ENCODE peak calls at places on chromosome 11, in five cellular contexts. C, E, M, O and I are unnamed samples.

GRCh38 chr11:121418625-121419114 is 33.4 kb upstream of the SORL1 start:
- DNase-seq in M (no peak), E (peak), C (no peak), O (no peak), I (no peak)

GRCh38 chr11:66559141-66559861 is 9.1 kb downstream of the CTSF start:
- DNase-seq in O (no peak), E (no peak), C (no peak), M (no peak), I (no peak)

GRCh38 chr11:66557733-66558326 is 10.6 kb downstream of the CTSF start:
- DNase-seq in E (no peak), M (no peak), C (no peak), O (no peak), I (no peak)

GRCh38 chr11:128473631-128474030 is 113.7 kb downstream of the ETS1 start:
- DNase-seq in C (no peak), O (no peak), E (no peak), M (no peak), I (no peak)

GRCh38 chr11:73342633-73343032 is 33.6 kb upstream of the RELT start:
- DNase-seq in E (no peak), O (no peak), M (no peak), C (no peak), I (no peak)

GRCh38 chr11:1854132-1854948 is 1.5 kb downstream of the LSP1 start:
- DNase-seq in E (no peak), O (no peak), C (no peak), M (no peak), I (no peak)

GRCh38 chr11:66408488-66409214 is 12.2 kb upstream of the NPAS4 start:
- DNase-seq in C (peak), E (peak), M (peak), O (peak), I (peak)

GRCh38 chr11:31421840-31422239 is 52.2 kb downstream of the DNAJC24 start:
- DNase-seq in M (no peak), O (no peak), E (no peak), C (no peak), I (no peak)

GRCh38 chr11:65900125-65900898 is at the start of gene FOSL1:
- DNase-seq in E (peak), M (peak), C (no peak), O (peak), I (peak)

GRCh38 chr11:116600930-116601329 is 171.9 kb downstream of the BUD13 start:
- DNase-seq in E (peak), M (no peak), C (no peak), O (no peak), I (peak)

GRCh38 chr11:82270870-82271269 is 462.8 kb downstream of the FAM181B start:
- DNase-seq in C (no peak), O (no peak), M (no peak), E (no peak), I (no peak)

GRCh38 chr11:94658386-94658785 is 91.2 kb downstream of the PIWIL4 start:
- DNase-seq in C (no peak), E (no peak), M (no peak), O (no peak), I (no peak)

GRCh38 chr11:34721646-34722045 is 100.8 kb downstream of the EHF start:
- DNase-seq in E (no peak), M (no peak), O (no peak), C (no peak), I (no peak)

GRCh38 chr11:28083118-28083517 is 24.8 kb downstream of the KIF18A start:
- DNase-seq in C (no peak), O (no peak), E (no peak), M (no peak), I (no peak)

GRCh38 chr11:134949121-134949591 is 537.1 kb upstream of the B3GAT1 start:
- DNase-seq in C (peak), O (no peak), M (peak), E (no peak), I (no peak)

GRCh38 chr11:117905524-117905923 is 23.7 kb downstream of the TMPRSS13 start:
- DNase-seq in M (no peak), O (no peak), C (no peak), E (no peak), I (no peak)

GRCh38 chr11:83034673-83035014 is 37.1 kb downstream of the RAB30 start:
- DNase-seq in O (no peak), C (no peak), E (no peak), M (no peak), I (no peak)

GRCh38 chr11:46391578-46392420 is at the start of gene CHRM4:
- DNase-seq in M (peak), C (no peak), E (no peak), O (peak), I (no peak)

GRCh38 chr11:15006139-15006759 is 34.1 kb upstream of the CALCA start:
- DNase-seq in C (peak), M (peak), E (peak), O (no peak), I (no peak)

GRCh38 chr11:62553839-62554361 is 7.3 kb upstream of the AHNAK start:
- DNase-seq in C (no peak), O (peak), M (peak), E (no peak), I (no peak)

GRCh38 chr11:64675417-64676252 is 47.4 kb downstream of the NRXN2 start:
- DNase-seq in E (no peak), O (peak), M (peak), C (no peak), I (no peak)

GRCh38 chr11:78532991-78533861 is 41.4 kb downstream of the NARS2 start:
- DNase-seq in M (no peak), C (no peak), O (no peak), E (no peak), I (no peak)

GRCh38 chr11:2272946-2273280 is 2.5 kb upstream of the ASCL2 start:
- DNase-seq in O (no peak), C (no peak), E (no peak), M (no peak), I (peak)

GRCh38 chr11:35182317-35182939 is 43.5 kb downstream of the CD44 start:
- DNase-seq in C (no peak), E (no peak), O (no peak), M (no peak), I (no peak)

GRCh38 chr11:111795333-111795985 is 29.3 kb upstream of the PPP2R1B start:
- DNase-seq in E (no peak), O (no peak), C (no peak), M (no peak), I (no peak)

GRCh38 chr11:128394436-128395089 is 192.8 kb downstream of the ETS1 start:
- DNase-seq in O (no peak), E (no peak), M (no peak), C (no peak), I (no peak)

GRCh38 chr11:116513894-116514293 is 258.9 kb downstream of the BUD13 start:
- DNase-seq in O (no peak), M (peak), C (peak), E (peak), I (peak)

GRCh38 chr11:74418509-74418895 is 20.3 kb upstream of the PGM2L1 start:
- DNase-seq in C (peak), O (peak), E (no peak), M (peak), I (no peak)

GRCh38 chr11:48066881-48067800 is 86.8 kb downstream of the PTPRJ start:
- DNase-seq in E (peak), C (no peak), M (no peak), O (no peak), I (no peak)

GRCh38 chr11:69908511-69909220 is 89.5 kb upstream of the FGF3 start:
- DNase-seq in O (no peak), M (no peak), E (no peak), C (no peak), I (peak)

GRCh38 chr11:78216571-78217287 is 28.0 kb downstream of the USP35 start:
- DNase-seq in M (no peak), C (no peak), O (no peak), E (no peak), I (no peak)

GRCh38 chr11:114610984-114611944 is 15.7 kb upstream of the NXPE4 start:
- DNase-seq in E (no peak), M (no peak), O (no peak), C (no peak), I (no peak)

GRCh38 chr11:37280194-37280593 is 682.2 kb upstream of the RAG2 start:
- DNase-seq in C (no peak), M (no peak), O (no peak), E (no peak), I (no peak)

GRCh38 chr11:84780689-84781293 is 846.4 kb downstream of the DLG2 start:
- DNase-seq in E (no peak), O (no peak), C (no peak), M (peak), I (no peak)

GRCh38 chr11:16456366-16456765 is 100.0 kb upstream of the SOX6 start:
- DNase-seq in M (no peak), O (no peak), E (no peak), C (no peak), I (no peak)